ENCODE peak calls at places on chromosome 3, in five cellular contexts. R is gastrocnemius medialis, A is colonic mucosa, O is body of pancreas, F is endodermal cell. J is an unnamed sample.

GRCh38 chr3:175335229-175335628 is 476.1 kb downstream of the NAALADL2 start:
- DNase-seq in R (no peak), A (no peak), O (no peak), F (no peak), J (peak)

GRCh38 chr3:82641701-82642100 is 880.3 kb upstream of the GBE1 start:
- DNase-seq in O (no peak), R (no peak), A (no peak), F (no peak), J (no peak)

GRCh38 chr3:146640955-146641867 is 36.1 kb upstream of the PLSCR5 start:
- DNase-seq in F (peak), R (no peak), A (no peak), O (peak), J (peak)

GRCh38 chr3:14143826-14144225 is 19.0 kb downstream of the TMEM43 start:
- DNase-seq in R (peak), F (peak), A (no peak), O (no peak), J (peak)

GRCh38 chr3:14403636-14404395 is 1.4 kb downstream of the SLC6A6 start:
- DNase-seq in O (no peak), A (no peak), F (no peak), R (peak), J (no peak)

GRCh38 chr3:18946524-18946923 is 201.8 kb upstream of the KCNH8 start:
- DNase-seq in O (no peak), F (peak), R (no peak), A (no peak), J (no peak)

GRCh38 chr3:104629038-104629437 is 737.7 kb upstream of the ALCAM start:
- DNase-seq in O (no peak), A (no peak), F (no peak), R (no peak), J (peak)

GRCh38 chr3:50450135-50450911 is 53.1 kb downstream of the CACNA2D2 start:
- DNase-seq in O (peak), F (peak), R (no peak), A (peak), J (no peak)

GRCh38 chr3:156727519-156728205 is 53.3 kb downstream of the TIPARP start:
- DNase-seq in A (no peak), F (no peak), O (no peak), R (no peak), J (no peak)

GRCh38 chr3:40407611-40408010 is 20.6 kb downstream of the ENTPD3 start:
- DNase-seq in F (no peak), R (no peak), O (no peak), A (no peak), J (no peak)

GRCh38 chr3:9396301-9396631 is 1.1 kb upstream of the SETD5 start:
- DNase-seq in R (peak), O (peak), F (peak), A (peak), J (peak)

GRCh38 chr3:14391033-14391432 is 11.4 kb upstream of the SLC6A6 start:
- DNase-seq in F (no peak), R (peak), A (no peak), O (peak), J (peak)

GRCh38 chr3:39497753-39498152 is 30.3 kb downstream of the MOBP start:
- DNase-seq in A (no peak), O (no peak), R (no peak), F (no peak), J (no peak)

GRCh38 chr3:17518189-17519059 is 224.0 kb downstream of the TBC1D5 start:
- DNase-seq in A (no peak), O (no peak), R (no peak), F (peak), J (no peak)
- H3K27ac ChIP-seq in A (no peak), O (no peak), R (no peak), F (peak), J (no peak)

DNA sequence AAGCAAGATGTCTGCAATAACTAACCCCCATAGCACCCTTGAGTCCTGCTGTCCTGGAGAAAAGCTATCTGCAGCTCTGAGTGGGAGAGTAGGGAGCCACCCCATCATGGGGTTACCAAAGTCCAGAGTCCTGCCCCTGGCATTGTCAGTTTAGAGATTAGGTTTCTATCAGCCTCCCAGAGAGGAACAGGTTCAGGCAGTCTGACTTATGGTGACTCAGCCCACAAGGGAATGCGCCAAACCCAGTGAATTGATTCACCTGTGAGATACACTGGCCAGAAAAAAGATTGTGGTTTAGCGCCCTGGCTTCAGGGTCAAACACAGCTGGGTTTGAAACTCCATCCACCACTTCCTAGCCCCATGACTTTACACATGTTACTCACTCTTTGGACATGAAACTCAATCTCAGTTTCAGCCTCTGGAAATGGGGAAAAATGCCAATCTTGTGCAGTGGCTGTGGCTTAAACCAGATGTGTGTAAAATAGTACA is 263.6 kb upstream of the HES1 start:
- DNase-seq in R (peak), F (peak), O (peak), A (peak), J (peak)
- H3K27ac ChIP-seq in R (peak), F (no peak), O (peak), A (peak), J (no peak)

GRCh38 chr3:193710286-193711164 is 117.5 kb downstream of the OPA1 start:
- DNase-seq in A (no peak), F (no peak), R (no peak), O (no peak), J (no peak)
- H3K27ac ChIP-seq in A (no peak), F (peak), R (no peak), O (no peak), J (no peak)

GRCh38 chr3:43727930-43728329 is 37.2 kb downstream of the ABHD5 start:
- DNase-seq in A (no peak), R (no peak), F (no peak), O (no peak), J (no peak)

GRCh38 chr3:43732747-43733425 is 42.1 kb downstream of the ABHD5 start:
- DNase-seq in F (no peak), R (no peak), O (no peak), A (no peak), J (no peak)

GRCh38 chr3:43728476-43728875 is 37.7 kb downstream of the ABHD5 start:
- DNase-seq in R (no peak), A (no peak), F (no peak), O (no peak), J (no peak)

GRCh38 chr3:43728947-43729346 is 38.2 kb downstream of the ABHD5 start:
- DNase-seq in F (no peak), O (no peak), A (no peak), R (no peak), J (no peak)

GRCh38 chr3:43729707-43730399 is 39.1 kb downstream of the ABHD5 start:
- DNase-seq in A (peak), O (peak), R (no peak), F (no peak), J (no peak)
- H3K27ac ChIP-seq in A (peak), O (no peak), R (no peak), F (no peak), J (no peak)

GRCh38 chr3:125437631-125438435 is 62.7 kb upstream of the ZNF148 start:
- DNase-seq in A (peak), R (peak), O (peak), F (peak), J (no peak)
- H3K27ac ChIP-seq in A (no peak), R (no peak), O (no peak), F (no peak), J (no peak)

DNA sequence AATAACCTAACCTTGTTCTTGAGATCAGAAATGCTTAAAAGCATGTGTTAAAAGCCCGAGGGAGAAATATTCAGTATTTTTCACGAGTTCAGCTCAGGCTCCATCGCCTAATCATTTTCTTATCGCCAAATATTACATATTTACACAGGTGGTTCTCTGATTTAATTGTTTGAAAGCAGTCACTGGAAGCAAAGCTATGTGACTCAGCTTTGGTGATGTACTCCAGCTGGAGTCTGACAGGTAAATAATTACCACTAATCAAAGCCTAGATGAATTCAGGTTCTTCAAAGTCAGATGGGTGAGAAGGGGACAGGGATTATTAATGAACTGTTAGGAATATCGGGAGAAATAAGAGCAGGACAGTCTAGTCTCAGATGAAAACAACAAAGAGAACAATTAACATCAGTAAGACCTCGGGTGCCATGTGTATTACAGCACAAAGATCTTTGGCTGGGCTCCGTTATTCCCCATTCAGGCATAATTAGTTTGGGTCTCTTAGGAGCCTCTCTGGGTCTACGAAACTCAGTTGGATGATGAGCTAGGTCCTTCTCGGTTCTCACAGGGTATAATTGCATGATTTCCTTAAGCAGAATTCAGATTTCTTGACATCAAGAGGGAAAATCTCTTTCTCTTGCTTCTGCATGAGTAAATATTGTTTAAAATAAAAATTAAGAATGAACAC is 331.8 kb upstream of the ADAMTS9 start:
- DNase-seq in O (peak), F (no peak), A (no peak), R (no peak), J (no peak)
- H3K27ac ChIP-seq in O (no peak), F (peak), A (no peak), R (no peak), J (no peak)

GRCh38 chr3:171266034-171266805 is 194.0 kb downstream of the TNIK start:
- DNase-seq in R (no peak), O (no peak), F (no peak), A (no peak), J (no peak)
- H3K27ac ChIP-seq in R (peak), O (no peak), F (no peak), A (peak), J (no peak)